ENCODE peak calls at places on chromosomes 5 and 9, in nine cellular contexts. One of them, this sample, is unnamed.
A peak's percentile ranks its signal among the peaks of the same experiment; 100 is the strongest.

GRCh38 chr9:117377046-117377445 is 37.8 kb downstream of the ASTN2 start:
- DNase-seq in cardiac muscle cell: no peak
- DNase-seq in adrenal gland: no peak
- DNase-seq in epithelial cell of esophagus: no peak
- DNase-seq in H7: no peak
- DNase-seq in retinal pigment epithelial cell: no peak
- DNase-seq in cardiac fibroblast: no peak
- DNase-seq in NB4: no peak
- DNase-seq in fibroblast of lung: no peak
- DNase-seq in this sample: no peak

GRCh38 chr9:86354048-86354881 is at the start of gene TUT7:
- DNase-seq in cardiac muscle cell: peak; percentile 98
- DNase-seq in adrenal gland: peak; percentile 97
- DNase-seq in epithelial cell of esophagus: peak; percentile 98
- DNase-seq in H7: peak; percentile 96
- DNase-seq in retinal pigment epithelial cell: peak; percentile 80
- DNase-seq in cardiac fibroblast: peak; percentile 98
- DNase-seq in NB4: peak; percentile 96
- DNase-seq in fibroblast of lung: peak; percentile 95
- DNase-seq in this sample: peak; percentile 96

GRCh38 chr5:8845316-8845715 is 700.6 kb downstream of the SEMA5A start:
- DNase-seq in cardiac muscle cell: no peak
- DNase-seq in adrenal gland: no peak
- DNase-seq in epithelial cell of esophagus: peak; percentile 21
- DNase-seq in H7: no peak
- DNase-seq in retinal pigment epithelial cell: no peak
- DNase-seq in cardiac fibroblast: no peak
- DNase-seq in NB4: no peak
- DNase-seq in fibroblast of lung: peak; percentile 51
- DNase-seq in this sample: no peak

GRCh38 chr9:133769511-133770075 is 31.4 kb upstream of the SARDH start:
- DNase-seq in cardiac muscle cell: no peak
- DNase-seq in adrenal gland: peak; percentile 17
- DNase-seq in epithelial cell of esophagus: no peak
- DNase-seq in H7: no peak
- DNase-seq in retinal pigment epithelial cell: no peak
- DNase-seq in cardiac fibroblast: no peak
- DNase-seq in NB4: no peak
- DNase-seq in fibroblast of lung: no peak
- DNase-seq in this sample: no peak

GRCh38 chr5:65971643-65972042 is 45.3 kb downstream of the ERBIN start:
- DNase-seq in cardiac muscle cell: no peak
- DNase-seq in adrenal gland: no peak
- DNase-seq in epithelial cell of esophagus: no peak
- DNase-seq in H7: no peak
- DNase-seq in retinal pigment epithelial cell: no peak
- DNase-seq in cardiac fibroblast: no peak
- DNase-seq in NB4: no peak
- DNase-seq in fibroblast of lung: no peak
- DNase-seq in this sample: no peak

GRCh38 chr5:16690243-16690839 is 73.5 kb upstream of the RETREG1 start:
- DNase-seq in cardiac muscle cell: peak; percentile 66
- DNase-seq in adrenal gland: no peak
- DNase-seq in epithelial cell of esophagus: peak; percentile 60
- DNase-seq in H7: peak; percentile 88
- DNase-seq in retinal pigment epithelial cell: no peak
- DNase-seq in cardiac fibroblast: peak; percentile 63
- DNase-seq in NB4: peak; percentile 47
- DNase-seq in fibroblast of lung: peak; percentile 64
- DNase-seq in this sample: no peak

GRCh38 chr9:37508135-37508833 is 22.5 kb downstream of the POLR1E start:
- DNase-seq in cardiac muscle cell: peak; percentile 8
- DNase-seq in adrenal gland: no peak
- DNase-seq in epithelial cell of esophagus: no peak
- DNase-seq in H7: peak; percentile 5
- DNase-seq in retinal pigment epithelial cell: no peak
- DNase-seq in cardiac fibroblast: peak; percentile 5
- DNase-seq in NB4: no peak
- DNase-seq in fibroblast of lung: no peak
- DNase-seq in this sample: no peak

GRCh38 chr9:68964102-68964541 is 49.8 kb downstream of the PRKACG start:
- DNase-seq in cardiac muscle cell: no peak
- DNase-seq in adrenal gland: no peak
- DNase-seq in epithelial cell of esophagus: no peak
- DNase-seq in H7: no peak
- DNase-seq in retinal pigment epithelial cell: no peak
- DNase-seq in cardiac fibroblast: no peak
- DNase-seq in NB4: no peak
- DNase-seq in fibroblast of lung: no peak
- DNase-seq in this sample: no peak

GRCh38 chr9:70586506-70586905 is 172.0 kb upstream of the KLF9 start:
- DNase-seq in cardiac muscle cell: no peak
- DNase-seq in adrenal gland: no peak
- DNase-seq in epithelial cell of esophagus: no peak
- DNase-seq in H7: no peak
- DNase-seq in retinal pigment epithelial cell: no peak
- DNase-seq in cardiac fibroblast: no peak
- DNase-seq in NB4: no peak
- DNase-seq in fibroblast of lung: no peak
- DNase-seq in this sample: no peak

GRCh38 chr9:122904466-122904822 is 715 bp downstream of the RC3H2 start:
- DNase-seq in cardiac muscle cell: peak; percentile 48
- DNase-seq in adrenal gland: no peak
- DNase-seq in epithelial cell of esophagus: peak; percentile 27
- DNase-seq in H7: peak; percentile 68
- DNase-seq in retinal pigment epithelial cell: peak; percentile 6
- DNase-seq in cardiac fibroblast: peak; percentile 47
- DNase-seq in NB4: peak; percentile 53
- DNase-seq in fibroblast of lung: peak; percentile 40
- DNase-seq in this sample: no peak

GRCh38 chr9:126621919-126622735 is 8.4 kb downstream of the LMX1B start:
- DNase-seq in cardiac muscle cell: no peak
- DNase-seq in adrenal gland: no peak
- DNase-seq in epithelial cell of esophagus: no peak
- DNase-seq in H7: peak; percentile 81
- DNase-seq in retinal pigment epithelial cell: no peak
- DNase-seq in cardiac fibroblast: no peak
- DNase-seq in NB4: no peak
- DNase-seq in fibroblast of lung: no peak
- DNase-seq in this sample: no peak

GRCh38 chr5:180820788-180821321 is 18.2 kb upstream of the MGAT1 start:
- DNase-seq in cardiac muscle cell: peak; percentile 33
- DNase-seq in adrenal gland: peak; percentile 30
- DNase-seq in epithelial cell of esophagus: no peak
- DNase-seq in H7: no peak
- DNase-seq in retinal pigment epithelial cell: no peak
- DNase-seq in cardiac fibroblast: no peak
- DNase-seq in NB4: no peak
- DNase-seq in fibroblast of lung: peak; percentile 77
- DNase-seq in this sample: no peak

GRCh38 chr5:3481175-3481574 is 114.5 kb upstream of the IRX1 start:
- DNase-seq in cardiac muscle cell: no peak
- DNase-seq in adrenal gland: no peak
- DNase-seq in epithelial cell of esophagus: no peak
- DNase-seq in H7: no peak
- DNase-seq in retinal pigment epithelial cell: no peak
- DNase-seq in cardiac fibroblast: no peak
- DNase-seq in NB4: no peak
- DNase-seq in fibroblast of lung: no peak
- DNase-seq in this sample: no peak

GRCh38 chr5:52963636-52964035 is 25.5 kb upstream of the ITGA2 start:
- DNase-seq in cardiac muscle cell: no peak
- DNase-seq in adrenal gland: no peak
- DNase-seq in epithelial cell of esophagus: peak; percentile 57
- DNase-seq in H7: no peak
- DNase-seq in retinal pigment epithelial cell: no peak
- DNase-seq in cardiac fibroblast: no peak
- DNase-seq in NB4: no peak
- DNase-seq in fibroblast of lung: no peak
- DNase-seq in this sample: no peak

GRCh38 chr5:52961238-52961637 is 27.9 kb upstream of the ITGA2 start:
- DNase-seq in cardiac muscle cell: peak; percentile 52
- DNase-seq in adrenal gland: no peak
- DNase-seq in epithelial cell of esophagus: peak; percentile 91
- DNase-seq in H7: no peak
- DNase-seq in retinal pigment epithelial cell: peak; percentile 25
- DNase-seq in cardiac fibroblast: peak; percentile 62
- DNase-seq in NB4: no peak
- DNase-seq in fibroblast of lung: no peak
- DNase-seq in this sample: no peak

GRCh38 chr5:52964138-52964537 is 25.0 kb upstream of the ITGA2 start:
- DNase-seq in cardiac muscle cell: no peak
- DNase-seq in adrenal gland: no peak
- DNase-seq in epithelial cell of esophagus: peak; percentile 43
- DNase-seq in H7: no peak
- DNase-seq in retinal pigment epithelial cell: no peak
- DNase-seq in cardiac fibroblast: no peak
- DNase-seq in NB4: no peak
- DNase-seq in fibroblast of lung: no peak
- DNase-seq in this sample: no peak
- H3K4me3 ChIP-seq in cardiac muscle cell: no peak overlapping the region
- H3K4me3 ChIP-seq in adrenal gland: no peak overlapping the region
- H3K4me3 ChIP-seq in epithelial cell of esophagus: no peak overlapping the region
- H3K4me3 ChIP-seq in H7: no peak overlapping the region
- H3K4me3 ChIP-seq in retinal pigment epithelial cell: no peak overlapping the region
- H3K4me3 ChIP-seq in cardiac fibroblast: no peak overlapping the region
- H3K4me3 ChIP-seq in NB4: no peak overlapping the region
- H3K4me3 ChIP-seq in fibroblast of lung: no peak overlapping the region
- H3K4me3 ChIP-seq in this sample: no peak overlapping the region

DNA sequence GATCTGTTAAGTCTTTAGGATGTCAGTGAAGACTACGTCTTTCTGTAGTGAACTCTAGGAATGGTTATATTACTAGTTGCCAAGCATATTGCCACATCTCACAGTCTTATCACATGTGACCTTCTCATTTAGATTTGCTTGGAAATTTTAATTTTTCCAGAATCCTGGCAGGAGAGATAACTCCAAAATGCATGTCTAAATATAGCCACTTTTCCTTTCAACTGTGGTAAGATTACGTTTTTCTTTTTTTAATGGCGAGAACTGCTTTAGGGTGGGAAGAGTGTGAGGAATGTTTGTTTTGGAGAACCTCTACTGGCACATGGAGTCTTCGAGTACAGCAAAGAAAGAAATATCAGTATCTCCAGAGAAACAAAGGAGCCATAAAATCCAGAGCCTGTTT is 91.7 kb upstream of the ADAMTSL1 start:
- DNase-seq in cardiac muscle cell: peak; percentile 71
- DNase-seq in adrenal gland: no peak
- DNase-seq in epithelial cell of esophagus: no peak
- DNase-seq in H7: no peak
- DNase-seq in retinal pigment epithelial cell: no peak
- DNase-seq in cardiac fibroblast: peak; percentile 79
- DNase-seq in NB4: no peak
- DNase-seq in fibroblast of lung: no peak
- DNase-seq in this sample: no peak
- H3K4me3 ChIP-seq in cardiac muscle cell: no peak overlapping the region
- H3K4me3 ChIP-seq in adrenal gland: no peak overlapping the region
- H3K4me3 ChIP-seq in epithelial cell of esophagus: no peak overlapping the region
- H3K4me3 ChIP-seq in H7: no peak overlapping the region
- H3K4me3 ChIP-seq in retinal pigment epithelial cell: no peak overlapping the region
- H3K4me3 ChIP-seq in cardiac fibroblast: no peak overlapping the region
- H3K4me3 ChIP-seq in NB4: no peak overlapping the region
- H3K4me3 ChIP-seq in fibroblast of lung: no peak overlapping the region
- H3K4me3 ChIP-seq in this sample: no peak overlapping the region

DNA sequence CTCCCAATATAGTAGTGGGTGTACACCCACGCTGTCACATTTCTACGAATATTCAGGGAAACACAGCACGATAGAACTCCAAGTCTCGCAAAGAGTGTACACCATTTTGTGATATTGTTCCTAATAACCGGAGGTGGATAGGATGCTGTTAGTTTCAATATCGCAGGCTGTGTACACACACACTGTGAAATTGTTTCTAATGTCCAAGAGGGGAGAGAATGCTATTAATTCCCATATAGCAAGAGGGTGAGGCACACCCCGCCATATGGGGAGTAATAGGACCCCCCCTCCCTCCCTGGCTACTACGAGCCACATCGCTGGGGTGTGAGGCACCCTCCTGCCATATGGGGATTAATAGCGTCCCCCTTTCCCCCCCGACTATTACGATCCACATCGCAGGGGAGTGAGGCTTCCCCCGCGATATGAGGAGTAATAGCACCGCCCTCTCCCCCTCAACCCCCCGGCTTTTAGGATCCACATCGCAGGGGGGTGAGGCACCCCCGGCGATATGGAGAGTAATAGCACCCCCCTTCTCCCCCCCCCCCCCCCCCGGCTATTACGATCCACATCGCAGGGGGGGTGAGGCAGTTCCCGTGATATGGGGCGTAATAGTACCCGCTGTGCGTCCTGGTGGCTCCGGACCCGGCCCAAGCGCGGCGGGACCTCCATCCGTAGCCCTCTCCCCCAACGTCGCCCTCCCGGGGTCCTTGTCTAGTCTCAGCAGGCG is 565 bp upstream of the STK32A start:
- DNase-seq in cardiac muscle cell: no peak
- DNase-seq in adrenal gland: no peak
- DNase-seq in epithelial cell of esophagus: no peak
- DNase-seq in H7: peak; percentile 49
- DNase-seq in retinal pigment epithelial cell: no peak
- DNase-seq in cardiac fibroblast: no peak
- DNase-seq in NB4: no peak
- DNase-seq in fibroblast of lung: no peak
- DNase-seq in this sample: peak; percentile 18
- H3K4me3 ChIP-seq in cardiac muscle cell: peak overlapping the region; percentile 66
- H3K4me3 ChIP-seq in adrenal gland: peak overlapping the region; percentile 40
- H3K4me3 ChIP-seq in epithelial cell of esophagus: peak overlapping the region; percentile 36
- H3K4me3 ChIP-seq in H7: peak overlapping the region; percentile 74
- H3K4me3 ChIP-seq in retinal pigment epithelial cell: peak overlapping the region; percentile 69
- H3K4me3 ChIP-seq in cardiac fibroblast: peak overlapping the region; percentile 51
- H3K4me3 ChIP-seq in NB4: no peak overlapping the region
- H3K4me3 ChIP-seq in fibroblast of lung: peak overlapping the region; percentile 39
- H3K4me3 ChIP-seq in this sample: peak overlapping the region; percentile 51

DNA sequence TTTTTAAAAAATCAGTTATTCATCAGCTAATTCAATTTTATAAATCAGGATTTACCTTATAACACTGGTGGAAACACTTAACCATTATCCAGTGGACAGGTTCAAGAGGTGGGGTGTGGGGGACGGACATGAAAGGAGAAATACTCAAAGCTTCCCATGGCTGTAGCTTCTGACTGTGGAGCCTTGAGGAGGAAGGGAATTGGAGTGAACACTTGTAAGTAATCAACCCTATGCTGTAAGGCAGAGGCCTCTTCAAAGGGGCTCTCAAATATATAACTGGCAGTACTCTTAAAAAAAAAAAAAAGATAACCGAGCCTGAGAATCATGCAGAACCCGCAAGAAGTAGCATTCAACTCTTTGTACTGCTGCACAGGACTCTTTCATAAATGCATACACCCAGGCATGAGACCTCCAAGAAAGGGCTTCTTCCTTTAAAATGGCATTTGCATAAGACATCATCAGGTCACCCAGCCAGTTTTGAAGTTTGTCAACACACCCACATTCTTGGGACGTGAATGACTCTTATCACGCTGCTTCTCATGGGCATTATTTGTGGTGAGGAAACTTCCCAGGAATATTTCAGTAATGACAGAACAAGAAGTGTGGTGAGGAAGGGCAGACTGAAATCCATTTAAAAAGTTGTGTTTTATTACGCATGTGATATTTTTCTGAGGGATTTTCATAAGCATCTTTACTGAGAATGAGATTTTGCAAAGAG is 8.1 kb downstream of the OSMR start:
- DNase-seq in cardiac muscle cell: peak; percentile 87
- DNase-seq in adrenal gland: no peak
- DNase-seq in epithelial cell of esophagus: peak; percentile 98
- DNase-seq in H7: no peak
- DNase-seq in retinal pigment epithelial cell: peak; percentile 77
- DNase-seq in cardiac fibroblast: peak; percentile 88
- DNase-seq in NB4: no peak
- DNase-seq in fibroblast of lung: peak; percentile 81
- DNase-seq in this sample: no peak
- H3K4me3 ChIP-seq in cardiac muscle cell: no peak overlapping the region
- H3K4me3 ChIP-seq in adrenal gland: no peak overlapping the region
- H3K4me3 ChIP-seq in epithelial cell of esophagus: no peak overlapping the region
- H3K4me3 ChIP-seq in H7: no peak overlapping the region
- H3K4me3 ChIP-seq in retinal pigment epithelial cell: no peak overlapping the region
- H3K4me3 ChIP-seq in cardiac fibroblast: no peak overlapping the region
- H3K4me3 ChIP-seq in NB4: no peak overlapping the region
- H3K4me3 ChIP-seq in fibroblast of lung: no peak overlapping the region
- H3K4me3 ChIP-seq in this sample: no peak overlapping the region

This sample was measured in pancreas.